ENCODE peak calls at places on chromosomes 7 and 10, in eight cellular contexts. P is M059J, G is iPS-NIHi11, J is kidney, N is AG10803, L is heart right ventricle, C is right cardiac atrium, I is GM03348. T is an unnamed sample.

GRCh38 chr7:124388751-124389150 is 355.9 kb upstream of the TMEM229A start:
- DNase-seq in P (no peak), G (no peak), J (no peak), N (no peak), L (no peak), C (no peak), I (no peak), T (no peak)

GRCh38 chr10:21296575-21297355 is 228.7 kb downstream of the SKIDA1 start:
- DNase-seq in P (no peak), G (no peak), J (no peak), N (no peak), L (no peak), C (no peak), I (no peak), T (no peak)

GRCh38 chr7:26948617-26949118 is 84.3 kb upstream of the SKAP2 start:
- DNase-seq in P (no peak), G (peak), J (no peak), N (no peak), L (no peak), C (no peak), I (no peak), T (no peak)

GRCh38 chr10:119726291-119727261 is 726 bp downstream of the INPP5F start:
- DNase-seq in P (no peak), G (peak), J (no peak), N (no peak), L (no peak), C (no peak), I (no peak), T (no peak)

GRCh38 chr10:78390817-78391216 is 357.2 kb downstream of the RPS24 start:
- DNase-seq in P (no peak), G (no peak), J (no peak), N (no peak), L (no peak), C (no peak), I (no peak), T (no peak)

GRCh38 chr7:54542920-54543539 is 855 bp downstream of the VSTM2A start:
- DNase-seq in P (peak), G (peak), J (no peak), N (peak), L (no peak), C (no peak), I (peak), T (no peak)

GRCh38 chr10:101818958-101819633 is 852 bp upstream of the OGA start:
- DNase-seq in P (no peak), G (peak), J (no peak), N (no peak), L (no peak), C (no peak), I (no peak), T (no peak)

GRCh38 chr7:149690688-149691446 is 82.5 kb downstream of the ZNF467 start:
- DNase-seq in P (peak), G (peak), J (peak), N (peak), L (peak), C (peak), I (peak), T (peak)

GRCh38 chr10:124105594-124105993 is 12.2 kb upstream of the CHST15 start:
- DNase-seq in P (peak), G (no peak), J (no peak), N (no peak), L (no peak), C (no peak), I (no peak), T (no peak)

GRCh38 chr10:86267286-86268195 is 99.1 kb downstream of the GRID1 start:
- DNase-seq in P (no peak), G (no peak), J (no peak), N (no peak), L (no peak), C (no peak), I (no peak), T (no peak)

GRCh38 chr10:19862811-19863515 is 46.7 kb downstream of the PLXDC2 start:
- DNase-seq in P (no peak), G (no peak), J (no peak), N (no peak), L (no peak), C (no peak), I (no peak), T (no peak)

GRCh38 chr10:50384839-50385238 is 133.5 kb upstream of the ASAH2 start:
- DNase-seq in P (no peak), G (no peak), J (no peak), N (no peak), L (no peak), C (no peak), I (no peak), T (no peak)

GRCh38 chr7:32500922-32501341 is 5.6 kb downstream of the AVL9 start:
- DNase-seq in P (peak), G (no peak), J (no peak), N (peak), L (no peak), C (no peak), I (peak), T (no peak)

GRCh38 chr7:92635538-92635937 is 45.3 kb upstream of the FAM133B start:
- DNase-seq in P (no peak), G (no peak), J (no peak), N (no peak), L (no peak), C (no peak), I (no peak), T (no peak)

GRCh38 chr10:55627526-55628170 is 733.4 kb downstream of the ZWINT start:
- DNase-seq in P (no peak), G (peak), J (peak), N (no peak), L (no peak), C (peak), I (no peak), T (peak)

GRCh38 chr7:101870361-101871062 is 53.1 kb downstream of the CUX1 start:
- DNase-seq in P (peak), G (peak), J (no peak), N (no peak), L (no peak), C (no peak), I (no peak), T (no peak)

GRCh38 chr7:77859343-77859742 is 60.8 kb downstream of the PHTF2 start:
- DNase-seq in P (no peak), G (no peak), J (no peak), N (no peak), L (no peak), C (no peak), I (no peak), T (no peak)

GRCh38 chr10:114899982-114900381 is 38.0 kb upstream of the TRUB1 start:
- DNase-seq in P (no peak), G (no peak), J (no peak), N (no peak), L (no peak), C (no peak), I (no peak), T (no peak)

GRCh38 chr7:46685051-46685450 is 764.0 kb upstream of the IGFBP3 start:
- DNase-seq in P (peak), G (no peak), J (no peak), N (no peak), L (no peak), C (no peak), I (no peak), T (no peak)

GRCh38 chr10:71392292-71392691 is 4.4 kb upstream of the CDH23 start:
- DNase-seq in P (no peak), G (no peak), J (no peak), N (no peak), L (no peak), C (no peak), I (no peak), T (no peak)

GRCh38 chr10:33506838-33507661 is 172.6 kb upstream of the NRP1 start:
- DNase-seq in P (no peak), G (no peak), J (no peak), N (peak), L (no peak), C (no peak), I (peak), T (no peak)

GRCh38 chr10:7121154-7121797 is 289.6 kb downstream of the SFMBT2 start:
- DNase-seq in P (peak), G (peak), J (no peak), N (no peak), L (peak), C (peak), I (peak), T (peak)

GRCh38 chr10:19638173-19638872 is 177.9 kb upstream of the PLXDC2 start:
- DNase-seq in P (peak), G (no peak), J (no peak), N (peak), L (no peak), C (no peak), I (peak), T (no peak)

GRCh38 chr10:55628260-55628701 is 732.8 kb downstream of the ZWINT start:
- DNase-seq in P (no peak), G (peak), J (peak), N (no peak), L (no peak), C (peak), I (no peak), T (peak)

GRCh38 chr7:157278791-157279678 is 57.8 kb upstream of the DNAJB6 start:
- DNase-seq in P (no peak), G (peak), J (peak), N (peak), L (peak), C (peak), I (peak), T (peak)

GRCh38 chr7:27112960-27113949 is 10.8 kb upstream of the HOXA2 start:
- DNase-seq in P (peak), G (peak), J (peak), N (no peak), L (no peak), C (peak), I (no peak), T (no peak)

GRCh38 chr7:151793991-151794507 is 82.9 kb downstream of the PRKAG2 start:
- DNase-seq in P (no peak), G (no peak), J (peak), N (no peak), L (no peak), C (peak), I (no peak), T (no peak)

GRCh38 chr10:102066421-102067068 is 1.4 kb downstream of the HPS6 start:
- DNase-seq in P (no peak), G (no peak), J (no peak), N (no peak), L (no peak), C (no peak), I (no peak), T (no peak)

GRCh38 chr10:43409385-43410109 is 561 bp upstream of the HNRNPF start:
- DNase-seq in P (no peak), G (no peak), J (peak), N (no peak), L (peak), C (peak), I (no peak), T (peak)

GRCh38 chr10:69640196-69640980 is 10.3 kb downstream of the FAM241B start:
- DNase-seq in P (no peak), G (no peak), J (no peak), N (no peak), L (no peak), C (no peak), I (no peak), T (no peak)

GRCh38 chr10:67539312-67539711 is 156.7 kb downstream of the CTNNA3 start:
- DNase-seq in P (no peak), G (no peak), J (no peak), N (no peak), L (no peak), C (no peak), I (no peak), T (no peak)